ENCODE peak calls at places on chromosomes 5 and 9, in nine cellular contexts. B, F, L, Y, I, W, C, H and A are unnamed samples.

GRCh38 chr5:90421136-90421535 is 11.6 kb upstream of the CETN3 start:
- DNase-seq in W (no peak), F (peak), B (peak), Y (no peak), I (no peak), L (peak), C (peak), H (no peak), A (no peak)

GRCh38 chr9:134892221-134892620 is 11.6 kb downstream of the FCN2 start:
- DNase-seq in C (no peak), I (no peak), B (no peak), Y (peak), W (no peak), H (no peak), L (no peak), F (no peak), A (no peak)

GRCh38 chr5:137735531-137736284 is at the start of gene KLHL3:
- DNase-seq in C (peak), F (peak), L (peak), H (peak), W (peak), Y (peak), I (peak), B (peak), A (peak)

GRCh38 chr9:97529363-97530076 is 28.1 kb downstream of the TMOD1 start:
- DNase-seq in H (no peak), W (no peak), C (peak), F (no peak), B (no peak), L (no peak), I (no peak), Y (no peak), A (peak)

GRCh38 chr5:158684469-158684868 is 415.2 kb downstream of the EBF1 start:
- DNase-seq in F (no peak), I (no peak), L (no peak), C (no peak), Y (no peak), B (no peak), W (no peak), H (no peak), A (no peak)

GRCh38 chr5:61408476-61409168 is 76.6 kb downstream of the ZSWIM6 start:
- DNase-seq in Y (peak), H (peak), I (peak), C (peak), L (peak), W (peak), F (peak), B (peak), A (peak)

GRCh38 chr5:106189121-106189809 is 1481.5 kb downstream of the EFNA5 start:
- DNase-seq in H (no peak), B (no peak), C (no peak), W (no peak), Y (no peak), I (no peak), F (no peak), L (no peak), A (no peak)

GRCh38 chr5:168822745-168823281 is 243.6 kb upstream of the PANK3 start:
- DNase-seq in F (no peak), B (no peak), I (no peak), H (no peak), L (no peak), W (no peak), Y (no peak), C (no peak), A (no peak)

GRCh38 chr5:68449380-68449779 is 233.8 kb downstream of the PIK3R1 start:
- DNase-seq in F (no peak), L (no peak), H (no peak), I (no peak), Y (no peak), C (no peak), W (no peak), B (no peak), A (no peak)

GRCh38 chr9:34163439-34163838 is 15.4 kb upstream of the UBAP1 start:
- DNase-seq in H (no peak), L (no peak), Y (no peak), I (no peak), C (no peak), B (no peak), F (no peak), W (no peak), A (no peak)

GRCh38 chr5:38515648-38516047 is 40.8 kb downstream of the LIFR start:
- DNase-seq in F (no peak), C (no peak), I (no peak), L (peak), B (no peak), W (no peak), H (no peak), Y (no peak), A (peak)

GRCh38 chr9:34675048-34675714 is 12.7 kb upstream of the CCL27 start:
- DNase-seq in C (peak), B (peak), I (peak), L (peak), F (peak), W (peak), H (peak), Y (peak), A (peak)

GRCh38 chr9:126211441-126212074 is 115.1 kb upstream of the MVB12B start:
- DNase-seq in C (no peak), L (no peak), B (no peak), F (no peak), Y (no peak), H (no peak), I (no peak), W (no peak), A (no peak)

GRCh38 chr5:42021923-42022322 is 96.8 kb downstream of the FBXO4 start:
- DNase-seq in Y (no peak), F (no peak), H (no peak), C (no peak), W (no peak), B (no peak), L (no peak), I (no peak), A (no peak)

GRCh38 chr9:16063241-16063591 is 510.4 kb downstream of the CCDC171 start:
- DNase-seq in W (no peak), C (no peak), I (no peak), B (no peak), L (no peak), Y (no peak), H (no peak), F (no peak), A (no peak)

GRCh38 chr5:39519566-39520231 is 94.9 kb upstream of the DAB2 start:
- DNase-seq in W (no peak), F (no peak), Y (no peak), B (no peak), L (no peak), I (no peak), C (no peak), H (no peak), A (no peak)

GRCh38 chr5:138792181-138792808 is 39.1 kb downstream of the CTNNA1 start:
- DNase-seq in H (no peak), Y (no peak), W (no peak), B (no peak), C (no peak), F (no peak), I (no peak), L (no peak), A (no peak)

GRCh38 chr5:174925586-174925985 is 201.2 kb downstream of the MSX2 start:
- DNase-seq in H (no peak), B (no peak), F (no peak), L (no peak), W (no peak), I (no peak), C (no peak), Y (no peak), A (no peak)

GRCh38 chr9:89677696-89678393 is 73.0 kb downstream of the GADD45G start:
- DNase-seq in W (no peak), I (no peak), F (peak), Y (no peak), C (no peak), L (no peak), H (no peak), B (no peak), A (peak)

GRCh38 chr5:109857405-109858031 is 167.8 kb downstream of the MAN2A1 start:
- DNase-seq in C (no peak), F (no peak), W (no peak), B (no peak), Y (no peak), L (peak), H (no peak), I (no peak), A (no peak)

GRCh38 chr5:124740991-124741583 is 5.4 kb downstream of the ZNF608 start:
- DNase-seq in C (no peak), I (no peak), F (no peak), H (no peak), W (no peak), L (no peak), B (peak), Y (no peak), A (no peak)

GRCh38 chr9:121598167-121599000 is 53.0 kb upstream of the DAB2IP start:
- DNase-seq in F (peak), H (no peak), Y (peak), B (no peak), I (peak), C (peak), L (peak), W (peak), A (peak)

GRCh38 chr5:96963267-96963666 is 27.4 kb downstream of the LNPEP start:
- DNase-seq in F (no peak), I (peak), W (peak), Y (no peak), B (peak), H (peak), L (peak), C (peak), A (no peak)

GRCh38 chr5:33817301-33817700 is 74.5 kb downstream of the ADAMTS12 start:
- DNase-seq in W (no peak), F (no peak), C (no peak), Y (no peak), H (no peak), B (no peak), I (no peak), L (no peak), A (no peak)

GRCh38 chr9:132794730-132795380 is 83.2 kb downstream of the AK8 start:
- DNase-seq in B (no peak), L (peak), W (no peak), I (no peak), Y (no peak), F (no peak), H (no peak), C (peak), A (no peak)

GRCh38 chr5:2254404-2254803 is 371.7 kb upstream of the IRX4 start:
- DNase-seq in Y (no peak), W (no peak), I (no peak), H (no peak), F (no peak), B (no peak), C (no peak), L (no peak), A (no peak)

DNA sequence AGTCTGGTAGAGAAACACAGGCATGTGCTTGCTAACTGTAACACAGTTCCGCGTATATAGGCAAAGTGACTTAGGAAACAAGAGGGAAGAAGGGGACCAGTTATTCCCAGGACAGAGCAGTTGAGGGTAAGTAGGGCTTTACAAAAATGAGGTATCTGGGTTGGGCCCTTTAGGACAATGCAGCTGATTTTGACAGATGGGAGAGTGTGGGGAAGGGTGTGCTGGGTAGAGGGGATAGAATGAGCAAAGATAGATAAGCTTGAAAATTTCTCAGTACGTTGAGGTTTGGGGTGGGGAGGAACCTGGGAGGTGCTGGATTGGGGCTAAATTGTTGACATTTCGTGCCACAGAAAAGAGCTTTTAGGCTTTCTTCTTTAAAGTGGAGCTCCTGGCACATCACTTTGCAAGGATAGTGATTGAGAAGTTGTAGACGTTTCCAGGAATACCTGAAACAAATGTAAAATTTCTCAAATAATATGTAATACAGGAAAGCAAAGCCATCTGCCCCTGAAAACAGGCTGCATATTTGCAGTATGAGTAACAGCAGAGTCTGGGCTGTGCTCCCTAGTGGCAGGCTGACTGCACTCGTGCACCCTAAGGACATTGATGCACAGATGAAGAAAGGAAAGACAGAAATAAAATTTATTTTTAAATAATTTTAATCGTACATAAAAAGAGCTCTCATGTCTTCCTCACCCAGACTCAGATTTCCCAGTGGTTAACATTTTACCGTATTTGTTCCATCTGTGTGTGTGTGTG is 145.0 kb upstream of the DMRT1 start:
- DNase-seq in W (no peak), B (no peak), L (peak), I (peak), Y (no peak), H (no peak), F (no peak), C (peak), A (peak)
- H3K4me3 ChIP-seq in W (no peak), B (no peak), L (no peak), I (peak), Y (no peak), H (no peak), F (no peak), C (no peak), A (no peak)

GRCh38 chr9:35904966-35905781 is 828 bp upstream of the HRCT1 start:
- DNase-seq in L (no peak), F (no peak), Y (no peak), B (no peak), C (peak), H (no peak), W (no peak), I (peak), A (no peak)
- H3K27ac ChIP-seq in L (peak), F (peak), Y (peak), B (no peak), C (peak), H (no peak), W (peak), I (peak), A (peak)

DNA sequence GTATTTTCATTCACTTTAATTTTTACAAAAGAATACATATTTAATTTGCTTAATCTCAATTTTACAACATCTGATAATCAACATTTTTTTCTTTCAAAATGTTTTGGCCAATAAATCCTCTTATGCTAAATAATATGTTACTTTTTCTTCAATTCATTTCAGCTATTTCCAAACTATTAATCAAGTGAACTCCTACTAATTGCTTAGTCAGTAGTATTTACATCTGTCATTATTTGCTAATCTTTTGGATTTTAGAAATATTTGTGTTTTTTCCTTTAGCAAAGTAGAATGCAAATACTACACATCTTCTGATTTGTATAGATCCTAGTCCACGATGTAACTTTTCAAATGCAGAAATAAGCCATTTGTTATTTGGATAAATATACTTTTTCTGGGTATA is 1.6 kb upstream of the TNPO1 start:
- DNase-seq in Y (no peak), H (no peak), B (no peak), I (no peak), C (no peak), W (no peak), L (no peak), F (no peak), A (no peak)
- H3K4me3 ChIP-seq in Y (no peak), H (no peak), B (peak), I (no peak), C (no peak), W (no peak), L (no peak), F (no peak), A (no peak)

GRCh38 chr9:8251566-8251965 is 452.0 kb upstream of the DMAC1 start:
- DNase-seq in H (no peak), W (no peak), L (no peak), Y (no peak), I (no peak), C (no peak), F (no peak), B (no peak), A (no peak)
- H3K27ac ChIP-seq in H (no peak), W (no peak), L (no peak), Y (no peak), I (no peak), C (no peak), F (no peak), B (no peak), A (no peak)

GRCh38 chr9:129549684-129550083 is 71.2 kb downstream of the C9orf50 start:
- DNase-seq in L (no peak), F (no peak), C (no peak), H (no peak), I (peak), W (peak), Y (no peak), B (no peak), A (no peak)

GRCh38 chr9:129551393-129551973 is 69.4 kb downstream of the C9orf50 start:
- DNase-seq in L (no peak), Y (no peak), H (no peak), B (no peak), W (peak), I (no peak), F (no peak), C (no peak), A (no peak)

GRCh38 chr9:129549139-129549538 is 71.8 kb downstream of the C9orf50 start:
- DNase-seq in W (peak), C (no peak), F (no peak), Y (no peak), B (no peak), H (no peak), L (no peak), I (peak), A (no peak)

GRCh38 chr9:129548571-129549135 is 72.2 kb downstream of the C9orf50 start:
- DNase-seq in C (no peak), I (peak), W (peak), B (no peak), Y (no peak), L (no peak), H (no peak), F (no peak), A (peak)

GRCh38 chr9:129550199-129550839 is 70.6 kb downstream of the C9orf50 start:
- DNase-seq in Y (peak), W (peak), L (peak), B (no peak), I (peak), C (peak), H (no peak), F (peak), A (peak)
- H3K4me3 ChIP-seq in Y (peak), W (peak), L (peak), B (no peak), I (peak), C (no peak), H (no peak), F (no peak), A (peak)